ENCODE peak calls at places on chromosomes 6 and 20, in nine cellular contexts. Z is GDM1; L is small intestine; G is activated CD8-positive, alpha-beta T cell treated with anti-CD3 and anti-CD28 coated beads for 36 hours; M is CD4-positive, CD25-positive, alpha-beta regulatory T cell; O is T-helper 17 cell; W is cardiac septum; J is T-helper 1 cell; D is NCI-H69. N is an unnamed sample.

GRCh38 chr6:84050408-84050807 is 16.8 kb downstream of the MRAP2 start:
- DNase-seq in L (no peak), Z (no peak), G (no peak), J (no peak), O (no peak), W (no peak), M (no peak), D (no peak), N (no peak)

GRCh38 chr20:6765469-6766058 is 1.9 kb upstream of the BMP2 start:
- DNase-seq in W (no peak), M (no peak), D (peak), L (peak), J (no peak), Z (no peak), O (no peak), G (peak), N (no peak)

GRCh38 chr6:41713161-41713649 is 22.2 kb downstream of the TFEB start:
- DNase-seq in D (peak), L (no peak), J (no peak), G (no peak), W (no peak), O (no peak), Z (no peak), M (no peak), N (peak)

GRCh38 chr6:22411408-22412105 is 114.7 kb upstream of the PRL start:
- DNase-seq in M (no peak), O (no peak), G (no peak), Z (no peak), L (no peak), W (no peak), D (no peak), J (no peak), N (no peak)

GRCh38 chr20:62590301-62591121 is 51.8 kb upstream of the SLCO4A1 start:
- DNase-seq in M (no peak), D (no peak), O (no peak), G (no peak), Z (no peak), W (no peak), L (no peak), J (no peak), N (no peak)

GRCh38 chr20:17077030-17077429 is 149.8 kb upstream of the PCSK2 start:
- DNase-seq in L (peak), Z (no peak), O (no peak), D (no peak), J (no peak), G (no peak), W (no peak), M (no peak), N (no peak)

GRCh38 chr6:21615504-21615903 is 22.0 kb downstream of the SOX4 start:
- DNase-seq in L (no peak), O (no peak), G (no peak), D (peak), J (no peak), M (no peak), Z (no peak), W (no peak), N (no peak)

GRCh38 chr20:5886788-5887187 is 63.5 kb downstream of the TRMT6 start:
- DNase-seq in Z (no peak), D (peak), J (no peak), W (no peak), O (no peak), M (no peak), G (no peak), L (no peak), N (no peak)

GRCh38 chr6:134447423-134447822 is 129.5 kb upstream of the SGK1 start:
- DNase-seq in D (no peak), G (no peak), L (no peak), O (no peak), J (no peak), M (no peak), W (no peak), Z (no peak), N (peak)

GRCh38 chr6:34658605-34659218 is 37.9 kb downstream of the ILRUN start:
- DNase-seq in W (no peak), J (no peak), L (no peak), Z (no peak), G (no peak), O (no peak), D (peak), M (no peak), N (no peak)

GRCh38 chr6:47440722-47441121 is 36.9 kb upstream of the CD2AP start:
- DNase-seq in J (no peak), W (no peak), O (no peak), M (no peak), L (no peak), D (peak), G (no peak), Z (no peak), N (peak)

GRCh38 chr20:31719644-31720485 is 2.8 kb downstream of the BCL2L1 start:
- DNase-seq in M (no peak), O (no peak), D (peak), Z (no peak), L (peak), G (no peak), J (no peak), W (peak), N (peak)

GRCh38 chr6:3157151-3157933 is at the start of gene TUBB2A:
- DNase-seq in J (peak), Z (no peak), M (peak), O (peak), D (peak), W (peak), L (peak), G (peak), N (peak)

GRCh38 chr6:17816921-17817611 is 110.3 kb upstream of the NUP153 start:
- DNase-seq in W (no peak), M (no peak), G (no peak), J (no peak), O (no peak), Z (no peak), L (peak), D (no peak), N (no peak)

GRCh38 chr6:111844921-111845320 is 28.3 kb downstream of the FYN start:
- DNase-seq in D (no peak), M (no peak), O (no peak), L (no peak), G (no peak), W (no peak), Z (no peak), J (no peak), N (no peak)

GRCh38 chr6:91132461-91132860 is 545.6 kb upstream of the MAP3K7 start:
- DNase-seq in G (no peak), L (no peak), J (no peak), M (no peak), D (no peak), W (no peak), Z (no peak), O (no peak), N (no peak)

GRCh38 chr6:74054190-74054589 is 358.2 kb downstream of the CD109 start:
- DNase-seq in O (no peak), L (no peak), J (no peak), M (no peak), D (no peak), Z (no peak), G (no peak), W (no peak), N (no peak)

GRCh38 chr20:45934046-45934586 is 367 bp upstream of the PCIF1 start:
- DNase-seq in J (peak), M (no peak), Z (peak), L (peak), O (peak), G (peak), D (peak), W (no peak), N (peak)

N was measured in prostate gland.